ENCODE peak calls at places on chromosomes 4 and X, in four cellular contexts. A is left ventricle myocardium inferior, C is NCI-H1930, Q is pons. F is an unnamed sample.

GRCh38 chr4:9800878-9801277 is 19.4 kb downstream of the DRD5 start:
- DNase-seq in Q (no peak), C (no peak), A (no peak), F (no peak)

GRCh38 chr4:111400736-111401135 is 744.5 kb upstream of the FAM241A start:
- DNase-seq in Q (peak; percentile 97), C (peak; percentile 4), A (no peak), F (peak; percentile 24)

GRCh38 chr4:87409420-87409939 is 12.9 kb upstream of the NUDT9 start:
- DNase-seq in C (no peak), Q (no peak), A (no peak), F (no peak)

GRCh38 chr4:26021417-26022345 is 107.7 kb downstream of the SMIM20 start:
- DNase-seq in C (no peak), A (no peak), Q (no peak), F (no peak)

GRCh38 chr4:151678048-151678853 is 82.6 kb downstream of the GATB start:
- DNase-seq in Q (no peak), C (no peak), A (no peak), F (no peak)

GRCh38 chr4:184978211-184978610 is 40.1 kb upstream of the HELT start:
- DNase-seq in C (no peak), A (peak; percentile 73), Q (no peak), F (no peak)

GRCh38 chrX:18702362-18703195 is 4.9 kb upstream of the PPEF1 start:
- DNase-seq in C (no peak), Q (no peak), A (no peak), F (no peak)

GRCh38 chr4:182309877-182310276 is 66.7 kb downstream of the TENM3 start:
- DNase-seq in C (no peak), Q (no peak), A (no peak), F (no peak)

GRCh38 chrX:42673411-42673810 is 104.6 kb downstream of the PPP1R2C start:
- DNase-seq in Q (no peak), A (no peak), C (no peak), F (no peak)

GRCh38 chr4:8601556-8601955 is 9.0 kb downstream of the CPZ start:
- DNase-seq in Q (no peak), C (no peak), A (no peak), F (no peak)

GRCh38 chrX:28966335-28966734 is 379.1 kb downstream of the IL1RAPL1 start:
- DNase-seq in Q (peak; percentile 35), C (no peak), A (no peak), F (no peak)

GRCh38 chr4:142331646-142332045 is 514.5 kb downstream of the INPP4B start:
- DNase-seq in Q (no peak), C (no peak), A (no peak), F (no peak)

GRCh38 chrX:125646195-125646594 is 326.5 kb downstream of the TEX13C start:
- DNase-seq in C (no peak), Q (no peak), A (no peak), F (no peak)

GRCh38 chrX:76453737-76454406 is 26.4 kb downstream of the MAGEE1 start:
- DNase-seq in Q (no peak), A (no peak), C (no peak), F (no peak)

GRCh38 chr4:32261196-32261595 is 1541.0 kb downstream of the PCDH7 start:
- DNase-seq in C (no peak), Q (no peak), A (no peak), F (no peak)

GRCh38 chr4:127959794-127960193 is 5.2 kb downstream of the MFSD8 start:
- DNase-seq in C (no peak), Q (no peak), A (no peak), F (no peak)

GRCh38 chrX:47373198-47373597 is 2.8 kb downstream of the ZNF157 start:
- DNase-seq in Q (no peak), A (no peak), C (no peak), F (no peak)

GRCh38 chrX:118025193-118025592 is 91.4 kb downstream of the KLHL13 start:
- DNase-seq in Q (no peak), C (no peak), A (no peak), F (no peak)

GRCh38 chr4:166088576-166088975 is 215.5 kb downstream of the TLL1 start:
- DNase-seq in C (no peak), A (no peak), Q (no peak), F (no peak)

GRCh38 chr4:5908836-5909235 is 15.9 kb upstream of the CRMP1 start:
- DNase-seq in A (no peak), C (no peak), Q (no peak), F (no peak)

GRCh38 chr4:184648220-184649025 is 824 bp downstream of the CASP3 start:
- DNase-seq in C (no peak), Q (peak; percentile 24), A (peak; percentile 74), F (no peak)

GRCh38 chr4:119212251-119212963 is at the start of gene USP53:
- DNase-seq in Q (peak; percentile 91), C (peak; percentile 97), A (peak; percentile 96), F (peak; percentile 92)

GRCh38 chr4:176794151-176794550 is 1.4 kb upstream of the VEGFC start:
- DNase-seq in A (no peak), Q (no peak), C (no peak), F (no peak)

GRCh38 chr4:7513731-7514130 is 79.0 kb upstream of the PSAPL1 start:
- DNase-seq in Q (no peak), C (no peak), A (no peak), F (no peak)

GRCh38 chrX:153819398-153820083 is 10.8 kb downstream of the PDZD4 start:
- DNase-seq in Q (no peak), C (no peak), A (no peak), F (no peak)

GRCh38 chrX:38061335-38061734 is 55.0 kb downstream of the SYTL5 start:
- DNase-seq in Q (no peak), C (peak; percentile 34), A (no peak), F (no peak)

GRCh38 chrX:134836497-134836968 is 154.3 kb upstream of the SMIM10 start:
- DNase-seq in Q (no peak), A (no peak), C (no peak), F (no peak)

GRCh38 chrX:140765043-140765784 is 55.7 kb downstream of the LINC00632 start:
- DNase-seq in Q (peak; percentile 18), C (no peak), A (no peak), F (no peak)

GRCh38 chr4:3657917-3658913 is 108.0 kb upstream of the ADRA2C start:
- DNase-seq in C (no peak), Q (no peak), A (peak; percentile 28), F (no peak)

GRCh38 chrX:96721398-96721797 is 36.8 kb downstream of the DIAPH2 start:
- DNase-seq in Q (no peak), C (no peak), A (no peak), F (no peak)

GRCh38 chrX:11111947-11112346 is 815 bp downstream of the HCCS start:
- DNase-seq in C (no peak), Q (no peak), A (no peak), F (no peak)

GRCh38 chrX:151871244-151871643 is 41.4 kb upstream of the MAGEA4 start:
- DNase-seq in A (no peak), C (no peak), Q (no peak), F (no peak)